ENCODE peak calls at places on chromosomes 7 and 10, in four cellular contexts. W, P, N and O are unnamed samples.

GRCh38 chr7:38451840-38452239 is 178.4 kb upstream of the TARP start:
- DNase-seq in W (peak; percentile 53), P (peak; percentile 82), N (peak; percentile 76), O (peak; percentile 72)

GRCh38 chr10:86333813-86334514 is 32.6 kb downstream of the GRID1 start:
- DNase-seq in W (no peak), P (no peak), N (no peak), O (no peak)

GRCh38 chr7:40739257-40739656 is 604.5 kb downstream of the SUGCT start:
- DNase-seq in W (no peak), P (no peak), N (no peak), O (no peak)

GRCh38 chr7:139159900-139160675 is 50.6 kb upstream of the ZC3HAV1 start:
- DNase-seq in W (no peak), P (peak; percentile 12), N (no peak), O (no peak)

GRCh38 chr7:6385909-6386560 is 61.7 kb downstream of the DAGLB start:
- DNase-seq in W (no peak), P (no peak), N (no peak), O (no peak)

GRCh38 chr7:44969701-44970494 is 8.9 kb downstream of the MYO1G start:
- DNase-seq in W (no peak), P (no peak), N (no peak), O (no peak)

GRCh38 chr10:3658766-3659165 is 126.2 kb downstream of the KLF6 start:
- DNase-seq in W (no peak), P (no peak), N (no peak), O (no peak)

GRCh38 chr7:28151965-28152364 is 28.6 kb downstream of the JAZF1 start:
- DNase-seq in W (peak; percentile 66), P (peak; percentile 76), N (peak; percentile 93), O (no peak)

GRCh38 chr10:683448-684071 is 5.9 kb downstream of the DIP2C start:
- DNase-seq in W (peak; percentile 95), P (peak; percentile 98), N (peak; percentile 59), O (no peak)

GRCh38 chr10:86659161-86659691 is 4.9 kb downstream of the OPN4 start:
- DNase-seq in W (no peak), P (no peak), N (no peak), O (no peak)

GRCh38 chr10:101840741-101841453 is 2.7 kb downstream of the KCNIP2 start:
- DNase-seq in W (peak; percentile 84), P (peak; percentile 80), N (peak; percentile 82), O (peak; percentile 74)

GRCh38 chr10:11440250-11441150 is 170.9 kb downstream of the USP6NL start:
- DNase-seq in W (no peak), P (no peak), N (no peak), O (no peak)

GRCh38 chr7:130276796-130277762 is 10.4 kb downstream of the CPA2 start:
- DNase-seq in W (peak; percentile 79), P (peak; percentile 80), N (peak; percentile 50), O (peak; percentile 24)

GRCh38 chr10:55214608-55215007 is 413.6 kb upstream of the PCDH15 start:
- DNase-seq in W (no peak), P (no peak), N (no peak), O (no peak)

GRCh38 chr10:71659050-71659738 is 60.4 kb downstream of the C10orf105 start:
- DNase-seq in W (no peak), P (no peak), N (no peak), O (no peak)

GRCh38 chr7:17168399-17168798 is 130.1 kb upstream of the AHR start:
- DNase-seq in W (no peak), P (no peak), N (no peak), O (no peak)

GRCh38 chr10:17984056-17984455 is 32.3 kb downstream of the SLC39A12 start:
- DNase-seq in W (peak; percentile 66), P (peak; percentile 67), N (no peak), O (no peak)

GRCh38 chr10:93095225-93095624 is 21.5 kb downstream of the CYP26A1 start:
- DNase-seq in W (no peak), P (no peak), N (no peak), O (no peak)

GRCh38 chr7:111232249-111233084 is 141.5 kb downstream of the LRRN3 start:
- DNase-seq in W (peak; percentile 65), P (peak; percentile 64), N (no peak), O (no peak)

GRCh38 chr10:6396652-6397051 is 183.4 kb downstream of the PRKCQ start:
- DNase-seq in W (peak; percentile 55), P (peak; percentile 98), N (no peak), O (no peak)

GRCh38 chr7:15326044-15326644 is 235.7 kb downstream of the AGMO start:
- DNase-seq in W (peak; percentile 50), P (peak; percentile 59), N (peak; percentile 70), O (peak; percentile 56)

GRCh38 chr10:97000487-97001182 is 168.5 kb downstream of the LCOR start:
- DNase-seq in W (no peak), P (no peak), N (no peak), O (no peak)

GRCh38 chr10:131175891-131176290 is 135.6 kb downstream of the TCERG1L start:
- DNase-seq in W (no peak), P (no peak), N (no peak), O (no peak)

GRCh38 chr10:83657487-83657886 is 481.8 kb upstream of the GHITM start:
- DNase-seq in W (no peak), P (no peak), N (no peak), O (no peak)

GRCh38 chr7:39560398-39560797 is 5.8 kb upstream of the YAE1 start:
- DNase-seq in W (no peak), P (peak; percentile 30), N (peak; percentile 32), O (peak; percentile 44)

GRCh38 chr7:134420509-134421125 is 38.3 kb downstream of the AKR1B1 start:
- DNase-seq in W (peak; percentile 40), P (peak; percentile 80), N (peak; percentile 89), O (peak; percentile 56)

GRCh38 chr10:43689618-43689954 is 40.9 kb upstream of the ZNF32 start:
- DNase-seq in W (no peak), P (peak; percentile 42), N (peak; percentile 3), O (no peak)

GRCh38 chr7:67847063-67847798 is 850.6 kb downstream of the TYW1 start:
- DNase-seq in W (no peak), P (no peak), N (no peak), O (no peak)

GRCh38 chr10:43683451-43684197 is 34.9 kb upstream of the ZNF32 start:
- DNase-seq in W (no peak), P (peak; percentile 26), N (peak; percentile 54), O (no peak)

GRCh38 chr10:72694476-72695369 is 2.8 kb downstream of the MCU start:
- DNase-seq in W (peak; percentile 51), P (peak; percentile 64), N (peak; percentile 43), O (no peak)

GRCh38 chr10:100364735-100365391 is 17.8 kb downstream of the SCD start:
- DNase-seq in W (peak; percentile 92), P (peak; percentile 81), N (peak; percentile 89), O (peak; percentile 55)

GRCh38 chr10:42523098-42523497 is 115.3 kb downstream of the ZNF33B start:
- DNase-seq in W (no peak), P (no peak), N (no peak), O (no peak)

GRCh38 chr10:19918800-19919199 is 102.6 kb downstream of the PLXDC2 start:
- DNase-seq in W (peak; percentile 27), P (peak; percentile 28), N (no peak), O (no peak)

GRCh38 chr7:108345710-108346336 is 110.4 kb downstream of the NRCAM start:
- DNase-seq in W (no peak), P (no peak), N (no peak), O (no peak)

GRCh38 chr10:3972460-3973366 is 187.7 kb upstream of the KLF6 start:
- DNase-seq in W (peak; percentile 25), P (no peak), N (no peak), O (no peak)

GRCh38 chr7:35605760-35606159 is 89.2 kb downstream of the HERPUD2 start:
- DNase-seq in W (peak; percentile 83), P (peak; percentile 92), N (no peak), O (no peak)